ENCODE peak calls at places on chromosomes 16 and 17, in eight cellular contexts. S is astrocyte of the spinal cord; H is NCI-H774; I is ecto neural progenitor cell; Z is epithelial cell of esophagus; V is GM23248; R is GM12865; O is activated CD4-positive, alpha-beta T cell treated with anti-CD3 and anti-CD28 coated beads, Interleukin-2, amount 50 U/mL, for 1 hour. U is an unnamed sample.

GRCh38 chr17:9934354-9934753 is 29.3 kb upstream of the RCVRN start:
- DNase-seq in O (no peak), R (no peak), Z (no peak), V (no peak), H (no peak), S (no peak), I (no peak), U (no peak)

GRCh38 chr16:6482861-6483530 is 849.6 kb upstream of the RBFOX1 start:
- DNase-seq in I (peak; percentile 50), R (no peak), V (no peak), Z (no peak), S (no peak), H (no peak), O (no peak), U (no peak)

GRCh38 chr16:20734782-20735181 is 6.8 kb downstream of the THUMPD1 start:
- DNase-seq in Z (no peak), O (no peak), I (no peak), R (no peak), V (no peak), H (no peak), S (no peak), U (no peak)

GRCh38 chr17:48869821-48870318 is 22.7 kb upstream of the ATP5MC1 start:
- DNase-seq in R (no peak), O (no peak), S (no peak), Z (no peak), I (no peak), H (no peak), V (no peak), U (no peak)

GRCh38 chr17:9225305-9226101 is 204.2 kb downstream of the NTN1 start:
- DNase-seq in I (peak; percentile 80), O (no peak), R (no peak), S (no peak), V (no peak), H (no peak), Z (no peak), U (no peak)

GRCh38 chr16:81445143-81445922 is 725 bp downstream of the CMIP start:
- DNase-seq in S (peak; percentile 35), V (peak; percentile 75), I (peak; percentile 62), R (peak; percentile 57), H (no peak), O (peak; percentile 42), Z (peak; percentile 51), U (peak; percentile 24)

GRCh38 chr17:42436401-42436800 is 13.3 kb upstream of the CAVIN1 start:
- DNase-seq in Z (peak; percentile 87), R (no peak), O (no peak), I (no peak), V (peak; percentile 98), S (peak; percentile 94), H (peak; percentile 59), U (no peak)

GRCh38 chr16:72827907-72828306 is 220.0 kb downstream of the ZFHX3 start:
- DNase-seq in Z (no peak), H (no peak), I (no peak), R (no peak), O (no peak), V (no peak), S (no peak), U (no peak)

U was measured in CD8-positive, alpha-beta T cell.